ENCODE peak calls at places on chromosomes 11 and 22, in five cellular contexts. T is cardiac muscle cell, R is Panc1, C is left ventricle myocardium inferior, E is suprapubic skin. V is an unnamed sample. For H3K4me1, the result is how much of the 10 kb centered on the place peaks cover.

GRCh38 chr11:77153276-77154185 is 25.5 kb downstream of the MYO7A start:
- DNase-seq in C (no peak), T (no peak), E (no peak), R (no peak), V (no peak)

GRCh38 chr11:62217191-62217748 is 8.8 kb downstream of the SCGB2A1 start:
- DNase-seq in E (no peak), R (no peak), T (peak), C (no peak), V (no peak)

GRCh38 chr11:77244277-77245014 is 57.0 kb downstream of the GDPD4 start:
- DNase-seq in T (peak), E (no peak), R (peak), C (no peak), V (no peak)

GRCh38 chr11:111733009-111733408 is 33.2 kb downstream of the PPP2R1B start:
- DNase-seq in E (peak), T (peak), C (peak), R (no peak), V (no peak)

GRCh38 chr11:70158201-70158600 is 44.9 kb upstream of the FADD start:
- DNase-seq in T (peak), C (no peak), E (no peak), R (no peak), V (no peak)

GRCh38 chr11:35523351-35523768 is 2.1 kb downstream of the PAMR1 start:
- DNase-seq in E (no peak), T (no peak), C (no peak), R (no peak), V (no peak)

GRCh38 chr11:27443746-27444465 is 28.7 kb downstream of the LGR4 start:
- DNase-seq in T (no peak), R (no peak), E (no peak), C (no peak), V (no peak)

GRCh38 chr11:113137735-113138529 is 176.5 kb upstream of the TTC12 start:
- DNase-seq in T (no peak), R (no peak), C (no peak), E (no peak), V (no peak)

GRCh38 chr22:39382410-39382809 is 17.2 kb upstream of the TAB1 start:
- DNase-seq in T (no peak), R (no peak), E (no peak), C (no peak), V (no peak)

GRCh38 chr11:134423106-134423505 is 11.1 kb upstream of the B3GAT1 start:
- DNase-seq in R (no peak), E (no peak), T (no peak), C (no peak), V (no peak)

GRCh38 chr11:134835561-134835960 is 423.5 kb upstream of the B3GAT1 start:
- DNase-seq in R (no peak), T (no peak), E (no peak), C (no peak), V (no peak)

GRCh38 chr22:30309981-30310672 is 16.6 kb downstream of the TBC1D10A start:
- DNase-seq in T (peak), R (no peak), C (no peak), E (peak), V (no peak)

GRCh38 chr11:110951609-110952008 is 239.4 kb upstream of the ARHGAP20 start:
- DNase-seq in E (no peak), R (no peak), T (no peak), C (no peak), V (no peak)

GRCh38 chr22:36732609-36733008 is 29.1 kb upstream of the CACNG2 start:
- DNase-seq in R (no peak), E (no peak), C (no peak), T (no peak), V (peak)

GRCh38 chr11:2771758-2772466 is 72.1 kb upstream of the KCNQ1OT1 start:
- DNase-seq in E (peak), R (no peak), C (peak), T (no peak), V (peak)

GRCh38 chr11:43718373-43718772 is 37.8 kb downstream of the HSD17B12 start:
- DNase-seq in R (no peak), C (no peak), E (no peak), T (no peak), V (no peak)

GRCh38 chr11:20197881-20198280 is 37.6 kb upstream of the DBX1 start:
- DNase-seq in C (no peak), T (no peak), E (no peak), R (no peak), V (no peak)

GRCh38 chr11:57321996-57322880 is 2.5 kb downstream of the TNKS1BP1 start:
- DNase-seq in E (peak), R (no peak), T (peak), C (peak), V (peak)

GRCh38 chr11:104661481-104661880 is 236.8 kb downstream of the CASP12 start:
- DNase-seq in C (no peak), T (peak), R (no peak), E (no peak), V (no peak)

GRCh38 chr11:20451568-20451967 is 64.1 kb downstream of the PRMT3 start:
- DNase-seq in T (peak), R (no peak), E (no peak), C (no peak), V (no peak)

GRCh38 chr11:72700026-72700610 is 25.9 kb upstream of the PDE2A start:
- DNase-seq in T (peak), R (no peak), C (no peak), E (no peak), V (no peak)

GRCh38 chr11:114496915-114497314 is 57.6 kb downstream of the REXO2 start:
- DNase-seq in R (no peak), C (no peak), E (no peak), T (no peak), V (no peak)

GRCh38 chr11:63769044-63769718 is 606 bp upstream of the ZFTA start:
- DNase-seq in T (peak), E (peak), R (no peak), C (peak), V (peak)

GRCh38 chr11:88979641-88980040 is 86.1 kb downstream of the GRM5 start:
- DNase-seq in E (no peak), C (no peak), T (no peak), R (no peak), V (no peak)

GRCh38 chr11:62181097-62181496 is 8.9 kb upstream of the SCGB1D1 start:
- DNase-seq in E (no peak), R (no peak), C (no peak), T (no peak), V (no peak)

GRCh38 chr11:46352063-46352841 is 5.0 kb downstream of the DGKZ start:
- DNase-seq in C (no peak), R (no peak), T (peak), E (no peak), V (no peak)

GRCh38 chr11:125903753-125904659 is at the start of gene DDX25:
- DNase-seq in E (no peak), R (no peak), C (no peak), T (no peak), V (no peak)

GRCh38 chr22:27381960-27382742 is 419.4 kb downstream of the MN1 start:
- DNase-seq in E (no peak), C (no peak), R (no peak), T (no peak), V (no peak)

GRCh38 chr11:35892166-35892565 is 51.7 kb upstream of the LDLRAD3 start:
- DNase-seq in R (no peak), T (no peak), C (no peak), E (no peak), V (no peak)

GRCh38 chr11:96204721-96205459 is 138.1 kb downstream of the MAML2 start:
- DNase-seq in T (no peak), C (no peak), E (no peak), R (no peak), V (no peak)

GRCh38 chr22:42885446-42885845 is 28.4 kb upstream of the ARFGAP3 start:
- DNase-seq in E (no peak), R (no peak), T (no peak), C (no peak), V (no peak)

DNA sequence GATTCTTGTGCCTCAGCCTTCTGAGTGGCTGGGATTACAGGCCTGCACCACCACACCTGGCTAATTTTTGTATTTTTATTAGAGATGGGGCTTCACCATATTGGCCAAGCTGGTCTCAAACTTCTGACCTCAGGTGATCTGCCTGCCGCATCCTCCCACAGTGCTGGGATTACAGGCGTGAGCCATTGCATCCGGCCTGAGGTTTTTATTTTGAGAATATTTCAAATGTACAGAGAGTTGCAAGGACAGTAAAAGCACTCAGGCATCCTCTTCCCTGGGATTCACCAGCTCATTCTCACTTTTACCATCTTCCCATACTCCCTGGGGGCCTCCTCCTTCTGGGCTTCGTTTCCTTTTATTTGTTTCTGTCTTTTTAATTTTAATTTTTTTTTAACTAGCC is 12.1 kb downstream of the MED15 start:
- DNase-seq in E (no peak), R (no peak), T (no peak), C (no peak), V (no peak)
- H3K4me1 ChIP-seq in E (half or more), R (under half), T (under half), C (half or more), V (half or more)

DNA sequence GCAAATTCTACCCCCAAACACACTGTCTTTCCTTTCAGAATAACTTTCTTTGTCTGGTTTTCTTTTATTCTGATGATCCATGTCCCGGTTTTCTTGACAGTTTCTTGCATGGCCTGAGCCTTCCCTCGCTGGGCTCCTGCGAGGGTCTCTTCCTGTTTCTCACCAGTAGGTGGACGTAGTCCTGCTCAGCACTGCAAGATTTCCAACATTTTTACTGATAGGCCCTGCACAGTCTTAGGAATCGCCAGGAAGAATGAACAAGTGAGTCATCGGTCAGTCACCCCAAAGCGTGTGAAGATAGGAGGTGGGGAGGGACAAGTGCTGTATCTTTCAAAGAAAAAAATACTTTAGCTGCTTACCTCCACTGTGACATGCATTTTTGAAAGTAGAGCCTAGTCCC is 16.9 kb upstream of the KIRREL3 start:
- DNase-seq in C (no peak), E (no peak), R (no peak), T (peak), V (no peak)
- TF ChIP-seq CTCF in C (no peak), E (no peak), R (peak), T (peak), V (peak)

GRCh38 chr11:33895752-33896137 is 3.9 kb upstream of the LMO2 start:
- DNase-seq in R (no peak), T (no peak), E (no peak), C (no peak), V (no peak)
- H3K4me1 ChIP-seq in R (under half), T (under half), E (half or more), C (under half), V (under half)

GRCh38 chr11:68615657-68616056 is 68.7 kb upstream of the GAL start:
- DNase-seq in T (no peak), R (no peak), C (no peak), E (no peak), V (no peak)

GRCh38 chr11:68609761-68610160 is 74.6 kb upstream of the GAL start:
- DNase-seq in E (no peak), T (no peak), R (no peak), C (no peak), V (no peak)

DNA sequence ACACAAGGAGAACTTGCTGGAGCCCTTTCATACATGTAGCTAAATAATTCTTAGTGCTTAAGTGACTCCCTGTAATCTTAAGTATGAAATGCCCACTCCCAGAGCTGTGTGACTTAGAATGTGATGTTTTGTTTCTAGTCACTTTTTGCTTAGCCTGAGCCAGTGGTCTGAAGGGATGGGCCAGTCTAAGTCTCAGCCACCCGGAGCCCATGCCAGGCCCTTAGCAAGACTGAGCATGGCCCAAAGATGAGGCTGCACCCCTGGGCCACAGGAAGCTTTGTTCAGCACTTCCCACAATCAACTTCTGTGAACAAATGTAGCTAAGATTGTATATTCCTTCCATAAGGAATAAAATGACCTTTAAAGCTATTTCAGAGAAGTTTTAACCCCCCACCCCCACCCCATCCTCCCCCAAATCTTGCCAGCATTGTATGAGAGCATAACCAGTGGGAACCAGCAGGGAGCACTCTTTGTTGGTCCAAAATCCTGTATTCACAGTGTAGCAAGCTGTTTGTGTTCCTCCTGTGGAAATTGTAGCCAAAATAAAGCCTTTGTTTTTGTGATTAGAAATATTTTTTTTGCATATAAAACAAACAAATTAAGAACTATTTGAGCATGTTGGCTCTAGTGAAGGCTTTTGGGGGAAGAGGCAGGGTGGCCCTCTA is 73.8 kb upstream of the GAL start:
- DNase-seq in E (no peak), R (no peak), C (no peak), T (peak), V (no peak)
- TF ChIP-seq CTCF in E (no peak), R (no peak), C (peak), T (peak), V (peak)

V was measured in RWPE2.